ENCODE peak calls at places on chromosome 17, in nine cellular contexts. One of them, this sample, is unnamed.

GRCh38 chr17:80899402-80900268 is 92.0 kb upstream of the CHMP6 start:
- DNase-seq in heart right ventricle: no peak
- DNase-seq in CD4-positive, alpha-beta memory T cell: peak; percentile 76
- DNase-seq in RWPE1: peak; percentile 10
- DNase-seq in small intestine: peak; percentile 10
- DNase-seq in GM23338: peak; percentile 87
- DNase-seq in A549: peak; percentile 70
- DNase-seq in substantia nigra: no peak
- DNase-seq in heart left ventricle: no peak
- DNase-seq in this sample: no peak

GRCh38 chr17:39141294-39141693 is 10.1 kb downstream of the PLXDC1 start:
- DNase-seq in heart right ventricle: no peak
- DNase-seq in CD4-positive, alpha-beta memory T cell: no peak
- DNase-seq in RWPE1: no peak
- DNase-seq in small intestine: no peak
- DNase-seq in GM23338: no peak
- DNase-seq in A549: no peak
- DNase-seq in substantia nigra: no peak
- DNase-seq in heart left ventricle: no peak
- DNase-seq in this sample: no peak

GRCh38 chr17:78010759-78011158 is 52.3 kb downstream of the TNRC6C start:
- DNase-seq in heart right ventricle: no peak
- DNase-seq in CD4-positive, alpha-beta memory T cell: no peak
- DNase-seq in RWPE1: no peak
- DNase-seq in small intestine: no peak
- DNase-seq in GM23338: no peak
- DNase-seq in A549: no peak
- DNase-seq in substantia nigra: no peak
- DNase-seq in heart left ventricle: no peak
- DNase-seq in this sample: no peak

GRCh38 chr17:6427284-6427781 is 7.6 kb downstream of the AIPL1 start:
- DNase-seq in heart right ventricle: no peak
- DNase-seq in CD4-positive, alpha-beta memory T cell: peak; percentile 63
- DNase-seq in RWPE1: no peak
- DNase-seq in small intestine: peak; percentile 16
- DNase-seq in GM23338: no peak
- DNase-seq in A549: no peak
- DNase-seq in substantia nigra: no peak
- DNase-seq in heart left ventricle: no peak
- DNase-seq in this sample: no peak

GRCh38 chr17:79086609-79087427 is 12.2 kb downstream of the ENGASE start:
- DNase-seq in heart right ventricle: no peak
- DNase-seq in CD4-positive, alpha-beta memory T cell: no peak
- DNase-seq in RWPE1: no peak
- DNase-seq in small intestine: no peak
- DNase-seq in GM23338: no peak
- DNase-seq in A549: no peak
- DNase-seq in substantia nigra: no peak
- DNase-seq in heart left ventricle: peak; percentile 59
- DNase-seq in this sample: no peak

GRCh38 chr17:17606416-17607000 is 15.0 kb upstream of the PEMT start:
- DNase-seq in heart right ventricle: no peak
- DNase-seq in CD4-positive, alpha-beta memory T cell: no peak
- DNase-seq in RWPE1: no peak
- DNase-seq in small intestine: peak; percentile 33
- DNase-seq in GM23338: no peak
- DNase-seq in A549: no peak
- DNase-seq in substantia nigra: no peak
- DNase-seq in heart left ventricle: no peak
- DNase-seq in this sample: no peak

GRCh38 chr17:73693016-73693545 is 48.8 kb upstream of the SDK2 start:
- DNase-seq in heart right ventricle: no peak
- DNase-seq in CD4-positive, alpha-beta memory T cell: no peak
- DNase-seq in RWPE1: no peak
- DNase-seq in small intestine: no peak
- DNase-seq in GM23338: no peak
- DNase-seq in A549: no peak
- DNase-seq in substantia nigra: no peak
- DNase-seq in heart left ventricle: no peak
- DNase-seq in this sample: peak; percentile 35

GRCh38 chr17:42409467-42410351 is 13.3 kb downstream of the CAVIN1 start:
- DNase-seq in heart right ventricle: no peak
- DNase-seq in CD4-positive, alpha-beta memory T cell: no peak
- DNase-seq in RWPE1: peak; percentile 96
- DNase-seq in small intestine: no peak
- DNase-seq in GM23338: no peak
- DNase-seq in A549: peak; percentile 99
- DNase-seq in substantia nigra: no peak
- DNase-seq in heart left ventricle: no peak
- DNase-seq in this sample: no peak

GRCh38 chr17:79130536-79131273 is 56.1 kb downstream of the ENGASE start:
- DNase-seq in heart right ventricle: no peak
- DNase-seq in CD4-positive, alpha-beta memory T cell: no peak
- DNase-seq in RWPE1: no peak
- DNase-seq in small intestine: no peak
- DNase-seq in GM23338: no peak
- DNase-seq in A549: no peak
- DNase-seq in substantia nigra: no peak
- DNase-seq in heart left ventricle: no peak
- DNase-seq in this sample: no peak

GRCh38 chr17:13393841-13394710 is 207.7 kb downstream of the HS3ST3A1 start:
- DNase-seq in heart right ventricle: no peak
- DNase-seq in CD4-positive, alpha-beta memory T cell: no peak
- DNase-seq in RWPE1: peak; percentile 48
- DNase-seq in small intestine: no peak
- DNase-seq in GM23338: no peak
- DNase-seq in A549: no peak
- DNase-seq in substantia nigra: no peak
- DNase-seq in heart left ventricle: no peak
- DNase-seq in this sample: no peak

GRCh38 chr17:33328129-33328528 is 35.0 kb upstream of the ASIC2 start:
- DNase-seq in heart right ventricle: no peak
- DNase-seq in CD4-positive, alpha-beta memory T cell: no peak
- DNase-seq in RWPE1: peak; percentile 20
- DNase-seq in small intestine: peak; percentile 2
- DNase-seq in GM23338: peak; percentile 70
- DNase-seq in A549: no peak
- DNase-seq in substantia nigra: no peak
- DNase-seq in heart left ventricle: no peak
- DNase-seq in this sample: no peak

GRCh38 chr17:75338335-75338734 is 49.1 kb upstream of the SLC25A19 start:
- DNase-seq in heart right ventricle: no peak
- DNase-seq in CD4-positive, alpha-beta memory T cell: peak; percentile 27
- DNase-seq in RWPE1: no peak
- DNase-seq in small intestine: no peak
- DNase-seq in GM23338: no peak
- DNase-seq in A549: no peak
- DNase-seq in substantia nigra: no peak
- DNase-seq in heart left ventricle: no peak
- DNase-seq in this sample: no peak

GRCh38 chr17:50165066-50165465 is 739 bp upstream of the SGCA start:
- DNase-seq in heart right ventricle: no peak
- DNase-seq in CD4-positive, alpha-beta memory T cell: no peak
- DNase-seq in RWPE1: no peak
- DNase-seq in small intestine: no peak
- DNase-seq in GM23338: no peak
- DNase-seq in A549: no peak
- DNase-seq in substantia nigra: no peak
- DNase-seq in heart left ventricle: no peak
- DNase-seq in this sample: no peak

GRCh38 chr17:50166518-50167181 is 845 bp downstream of the SGCA start:
- DNase-seq in heart right ventricle: no peak
- DNase-seq in CD4-positive, alpha-beta memory T cell: no peak
- DNase-seq in RWPE1: no peak
- DNase-seq in small intestine: no peak
- DNase-seq in GM23338: no peak
- DNase-seq in A549: no peak
- DNase-seq in substantia nigra: no peak
- DNase-seq in heart left ventricle: no peak
- DNase-seq in this sample: no peak

GRCh38 chr17:50164697-50164988 is 1.2 kb upstream of the SGCA start:
- DNase-seq in heart right ventricle: no peak
- DNase-seq in CD4-positive, alpha-beta memory T cell: no peak
- DNase-seq in RWPE1: no peak
- DNase-seq in small intestine: no peak
- DNase-seq in GM23338: no peak
- DNase-seq in A549: no peak
- DNase-seq in substantia nigra: no peak
- DNase-seq in heart left ventricle: no peak
- DNase-seq in this sample: no peak

GRCh38 chr17:50165466-50165865 is 339 bp upstream of the SGCA start:
- DNase-seq in heart right ventricle: no peak
- DNase-seq in CD4-positive, alpha-beta memory T cell: no peak
- DNase-seq in RWPE1: no peak
- DNase-seq in small intestine: no peak
- DNase-seq in GM23338: no peak
- DNase-seq in A549: no peak
- DNase-seq in substantia nigra: no peak
- DNase-seq in heart left ventricle: no peak
- DNase-seq in this sample: no peak

GRCh38 chr17:50165867-50166517 is at the start of gene SGCA:
- DNase-seq in heart right ventricle: peak; percentile 62
- DNase-seq in CD4-positive, alpha-beta memory T cell: no peak
- DNase-seq in RWPE1: no peak
- DNase-seq in small intestine: no peak
- DNase-seq in GM23338: no peak
- DNase-seq in A549: no peak
- DNase-seq in substantia nigra: no peak
- DNase-seq in heart left ventricle: peak; percentile 76
- DNase-seq in this sample: no peak
- H3K27ac ChIP-seq in heart right ventricle: peak within 1 kb of the TSS; percentile 97
- H3K27ac ChIP-seq in CD4-positive, alpha-beta memory T cell: no peak within 1 kb of the TSS
- H3K27ac ChIP-seq in RWPE1: peak within 1 kb of the TSS; percentile 56
- H3K27ac ChIP-seq in small intestine: no peak within 1 kb of the TSS
- H3K27ac ChIP-seq in GM23338: no peak within 1 kb of the TSS
- H3K27ac ChIP-seq in A549: no peak within 1 kb of the TSS
- H3K27ac ChIP-seq in substantia nigra: no peak within 1 kb of the TSS
- H3K27ac ChIP-seq in heart left ventricle: peak within 1 kb of the TSS; percentile 93
- H3K27ac ChIP-seq in this sample: no peak within 1 kb of the TSS

DNA sequence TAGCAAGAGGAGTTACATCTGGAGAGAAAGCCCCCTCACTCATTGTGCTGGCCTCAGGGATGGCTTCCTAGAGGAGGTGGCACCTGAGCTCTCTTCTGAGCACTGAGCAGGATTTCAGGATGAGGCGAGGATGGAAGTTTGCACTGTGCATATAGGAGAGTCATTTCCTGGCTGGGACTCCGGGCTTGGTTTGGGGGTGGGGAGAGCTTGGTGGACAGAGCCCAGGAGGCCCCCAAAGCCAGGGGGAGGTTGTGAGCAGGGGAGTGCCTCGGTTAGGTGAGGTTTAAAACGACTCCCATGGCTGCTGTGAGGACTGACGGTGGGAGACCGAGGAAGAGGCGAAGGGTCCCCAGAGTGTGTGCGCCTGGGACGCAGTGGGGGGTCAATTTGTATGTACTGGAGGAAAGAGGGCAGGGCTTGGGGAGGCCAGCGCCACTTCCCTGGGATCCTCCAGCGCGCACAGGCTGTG is 1.2 kb downstream of the CAMKK1 start:
- DNase-seq in heart right ventricle: no peak
- DNase-seq in CD4-positive, alpha-beta memory T cell: no peak
- DNase-seq in RWPE1: no peak
- DNase-seq in small intestine: no peak
- DNase-seq in GM23338: peak; percentile 75
- DNase-seq in A549: no peak
- DNase-seq in substantia nigra: no peak
- DNase-seq in heart left ventricle: no peak
- DNase-seq in this sample: no peak
- H3K27ac ChIP-seq in heart right ventricle: peak overlapping the region; percentile 10
- H3K27ac ChIP-seq in CD4-positive, alpha-beta memory T cell: peak overlapping the region; percentile 16
- H3K27ac ChIP-seq in RWPE1: peak overlapping the region; percentile 96
- H3K27ac ChIP-seq in small intestine: no peak overlapping the region
- H3K27ac ChIP-seq in GM23338: no peak overlapping the region
- H3K27ac ChIP-seq in A549: peak overlapping the region; percentile 87
- H3K27ac ChIP-seq in substantia nigra: no peak overlapping the region
- H3K27ac ChIP-seq in heart left ventricle: no peak overlapping the region
- H3K27ac ChIP-seq in this sample: peak overlapping the region; percentile 80

GRCh38 chr17:1197379-1197778 is 17.6 kb upstream of the ABR start:
- DNase-seq in heart right ventricle: no peak
- DNase-seq in CD4-positive, alpha-beta memory T cell: no peak
- DNase-seq in RWPE1: no peak
- DNase-seq in small intestine: no peak
- DNase-seq in GM23338: no peak
- DNase-seq in A549: no peak
- DNase-seq in substantia nigra: no peak
- DNase-seq in heart left ventricle: peak; percentile 54
- DNase-seq in this sample: no peak
- H3K27ac ChIP-seq in heart right ventricle: peak overlapping the region; percentile 41
- H3K27ac ChIP-seq in CD4-positive, alpha-beta memory T cell: no peak overlapping the region
- H3K27ac ChIP-seq in RWPE1: no peak overlapping the region
- H3K27ac ChIP-seq in small intestine: peak overlapping the region; percentile 22
- H3K27ac ChIP-seq in GM23338: no peak overlapping the region
- H3K27ac ChIP-seq in A549: no peak overlapping the region
- H3K27ac ChIP-seq in substantia nigra: no peak overlapping the region
- H3K27ac ChIP-seq in heart left ventricle: no peak overlapping the region
- H3K27ac ChIP-seq in this sample: peak overlapping the region; percentile 69

GRCh38 chr17:63621684-63622570 is at the start of gene MAP3K3:
- DNase-seq in heart right ventricle: peak; percentile 99
- DNase-seq in CD4-positive, alpha-beta memory T cell: peak; percentile 97
- DNase-seq in RWPE1: peak; percentile 100
- DNase-seq in small intestine: peak; percentile 100
- DNase-seq in GM23338: peak; percentile 100
- DNase-seq in A549: peak; percentile 100
- DNase-seq in substantia nigra: peak; percentile 100
- DNase-seq in heart left ventricle: peak; percentile 98
- DNase-seq in this sample: peak; percentile 100

GRCh38 chr17:63621229-63621683 is 961 bp upstream of the MAP3K3 start:
- DNase-seq in heart right ventricle: no peak
- DNase-seq in CD4-positive, alpha-beta memory T cell: no peak
- DNase-seq in RWPE1: peak; percentile 49
- DNase-seq in small intestine: no peak
- DNase-seq in GM23338: peak; percentile 88
- DNase-seq in A549: peak; percentile 71
- DNase-seq in substantia nigra: no peak
- DNase-seq in heart left ventricle: no peak
- DNase-seq in this sample: no peak

GRCh38 chr17:63626551-63627228 is 4.5 kb downstream of the MAP3K3 start:
- DNase-seq in heart right ventricle: no peak
- DNase-seq in CD4-positive, alpha-beta memory T cell: no peak
- DNase-seq in RWPE1: no peak
- DNase-seq in small intestine: no peak
- DNase-seq in GM23338: no peak
- DNase-seq in A549: no peak
- DNase-seq in substantia nigra: no peak
- DNase-seq in heart left ventricle: no peak
- DNase-seq in this sample: peak; percentile 44

GRCh38 chr17:63622571-63623390 is 564 bp downstream of the MAP3K3 start:
- DNase-seq in heart right ventricle: peak; percentile 73
- DNase-seq in CD4-positive, alpha-beta memory T cell: peak; percentile 13
- DNase-seq in RWPE1: peak; percentile 53
- DNase-seq in small intestine: peak; percentile 70
- DNase-seq in GM23338: peak; percentile 72
- DNase-seq in A549: peak; percentile 88
- DNase-seq in substantia nigra: peak; percentile 76
- DNase-seq in heart left ventricle: peak; percentile 87
- DNase-seq in this sample: peak; percentile 56

DNA sequence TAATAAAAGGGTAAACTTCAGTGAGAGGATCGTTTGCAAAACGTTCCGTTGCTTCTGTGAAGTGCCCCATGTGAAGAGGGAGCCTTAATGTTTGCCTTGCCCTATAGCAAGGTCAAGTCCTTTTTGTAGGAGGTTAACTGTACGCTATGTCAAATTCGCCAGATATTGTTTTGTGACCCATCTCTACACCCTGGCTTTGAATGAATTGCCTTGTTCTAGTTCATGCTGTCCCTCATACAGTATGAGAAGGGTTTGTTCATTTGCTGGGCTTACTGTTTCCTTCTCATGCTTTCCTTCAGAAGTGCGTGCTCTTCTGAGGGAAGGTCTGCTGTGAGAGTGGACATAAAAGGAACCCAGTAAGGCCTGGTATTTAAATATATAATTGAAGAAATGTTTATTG is 1.6 kb downstream of the MAP3K3 start:
- DNase-seq in heart right ventricle: no peak
- DNase-seq in CD4-positive, alpha-beta memory T cell: no peak
- DNase-seq in RWPE1: no peak
- DNase-seq in small intestine: no peak
- DNase-seq in GM23338: no peak
- DNase-seq in A549: no peak
- DNase-seq in substantia nigra: no peak
- DNase-seq in heart left ventricle: no peak
- DNase-seq in this sample: no peak
- H3K27ac ChIP-seq in heart right ventricle: peak overlapping the region; percentile 95
- H3K27ac ChIP-seq in CD4-positive, alpha-beta memory T cell: no peak overlapping the region
- H3K27ac ChIP-seq in RWPE1: no peak overlapping the region
- H3K27ac ChIP-seq in small intestine: no peak overlapping the region
- H3K27ac ChIP-seq in GM23338: no peak overlapping the region
- H3K27ac ChIP-seq in A549: no peak overlapping the region
- H3K27ac ChIP-seq in substantia nigra: no peak overlapping the region
- H3K27ac ChIP-seq in heart left ventricle: peak overlapping the region; percentile 84
- H3K27ac ChIP-seq in this sample: no peak overlapping the region

This sample was measured in dorsolateral prefrontal cortex.